ENCODE peak calls at places on chromosomes 1 and 21, in four cellular contexts. F is SK-N-SH, V is K562, M is stomach. I is an unnamed sample.

GRCh38 chr1:226121587-226122400 is 59.3 kb downstream of the H3-3A start:
- DNase-seq in V (peak; percentile 96), M (peak; percentile 72), F (peak; percentile 98), I (peak; percentile 80)

GRCh38 chr1:226814751-226815496 is 55.5 kb upstream of the PSEN2 start:
- DNase-seq in M (peak; percentile 63), V (no peak), F (no peak), I (peak; percentile 56)

GRCh38 chr1:167529829-167530474 is 11.6 kb upstream of the CD247 start:
- DNase-seq in V (no peak), F (peak; percentile 30), M (no peak), I (no peak)

GRCh38 chr1:25590096-25590824 is 26.3 kb upstream of the MAN1C1 start:
- DNase-seq in F (no peak), V (no peak), M (peak; percentile 61), I (no peak)

GRCh38 chr21:38976900-38977299 is 171.2 kb downstream of the ETS2 start:
- DNase-seq in F (no peak), V (no peak), M (no peak), I (no peak)

GRCh38 chr1:87134625-87135024 is 194.1 kb upstream of the LMO4 start:
- DNase-seq in M (no peak), F (no peak), V (no peak), I (no peak)

GRCh38 chr1:51249445-51249844 is 13.4 kb downstream of the RNF11 start:
- DNase-seq in M (no peak), F (no peak), V (no peak), I (no peak)

GRCh38 chr1:27137022-27137542 is 17.8 kb downstream of the SLC9A1 start:
- DNase-seq in V (peak; percentile 78), F (no peak), M (peak; percentile 74), I (no peak)

GRCh38 chr1:112529301-112529700 is 20.5 kb downstream of the WNT2B start:
- DNase-seq in V (no peak), M (no peak), F (no peak), I (no peak)

GRCh38 chr1:67723126-67723525 is 38.1 kb downstream of the GADD45A start:
- DNase-seq in M (no peak), V (no peak), F (no peak), I (no peak)

GRCh38 chr21:31371715-31372114 is 27.7 kb upstream of the TIAM1 start:
- DNase-seq in M (no peak), V (no peak), F (no peak), I (no peak)

GRCh38 chr1:57131701-57132394 is 166.0 kb upstream of the C8B start:
- DNase-seq in F (no peak), V (no peak), M (no peak), I (no peak)

DNA sequence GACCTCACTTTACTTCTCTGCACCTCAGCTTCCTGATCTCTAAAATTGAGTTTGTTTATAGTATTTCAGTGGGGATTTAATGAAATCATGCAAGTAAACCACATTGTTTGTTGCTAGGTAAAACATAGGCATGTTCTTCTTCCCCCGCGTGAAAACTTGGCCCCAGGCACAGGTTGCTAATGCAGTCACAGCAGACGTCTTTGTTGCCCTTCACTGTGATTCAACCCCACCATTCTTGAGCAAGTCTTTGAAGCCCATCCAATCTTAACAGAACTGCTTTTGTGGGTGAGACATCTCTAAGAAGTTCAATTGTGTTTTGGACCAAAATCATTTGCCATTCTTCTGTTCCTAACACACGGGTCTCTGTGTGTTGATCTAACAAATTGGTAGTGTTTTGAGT is 185.5 kb downstream of the ZNF281 start:
- DNase-seq in M (no peak), F (no peak), V (no peak), I (no peak)
- TF ChIP-seq EP300 in M (no peak), F (no peak), V (no peak), I (no peak)

DNA sequence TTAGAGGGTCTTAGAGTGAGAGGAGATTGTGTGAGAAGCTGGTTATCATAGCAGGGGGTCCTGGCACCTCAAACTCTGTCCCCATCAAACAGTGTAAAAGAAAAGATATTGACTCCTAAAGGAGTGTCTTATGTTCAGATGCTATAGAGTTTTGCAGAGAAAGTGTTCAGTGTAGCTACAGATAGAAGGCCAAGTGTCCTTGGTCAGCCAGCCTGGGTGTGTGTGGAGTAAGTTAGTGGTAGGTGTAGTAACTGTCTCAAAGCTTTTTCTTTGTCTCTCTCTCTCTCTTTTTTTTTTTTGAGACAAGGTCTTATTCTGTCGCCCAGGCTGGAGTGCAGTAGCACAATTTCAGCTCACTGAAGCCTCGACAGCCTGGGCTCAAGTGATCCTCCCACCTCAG is 17.2 kb downstream of the CAMTA1 start:
- DNase-seq in M (no peak), V (no peak), F (no peak), I (no peak)
- H3K4me1 ChIP-seq in M (peaks cover 75% of the 10 kb centered on the region), V (peaks cover 3% of the 10 kb centered on the region), F (peaks cover 4% of the 10 kb centered on the region), I (peaks cover 20% of the 10 kb centered on the region)

GRCh38 chr1:32744063-32744410 is 41.5 kb upstream of the SYNC start:
- DNase-seq in V (no peak), M (no peak), F (no peak), I (no peak)

GRCh38 chr1:32743380-32744062 is 41.0 kb upstream of the SYNC start:
- DNase-seq in F (no peak), M (peak; percentile 76), V (no peak), I (no peak)

GRCh38 chr1:32742132-32742947 is 39.8 kb upstream of the SYNC start:
- DNase-seq in M (peak; percentile 52), F (peak; percentile 61), V (peak; percentile 51), I (peak; percentile 67)

GRCh38 chr1:32741417-32742131 is 39.0 kb upstream of the SYNC start:
- DNase-seq in M (no peak), F (peak; percentile 88), V (peak; percentile 91), I (peak; percentile 65)

DNA sequence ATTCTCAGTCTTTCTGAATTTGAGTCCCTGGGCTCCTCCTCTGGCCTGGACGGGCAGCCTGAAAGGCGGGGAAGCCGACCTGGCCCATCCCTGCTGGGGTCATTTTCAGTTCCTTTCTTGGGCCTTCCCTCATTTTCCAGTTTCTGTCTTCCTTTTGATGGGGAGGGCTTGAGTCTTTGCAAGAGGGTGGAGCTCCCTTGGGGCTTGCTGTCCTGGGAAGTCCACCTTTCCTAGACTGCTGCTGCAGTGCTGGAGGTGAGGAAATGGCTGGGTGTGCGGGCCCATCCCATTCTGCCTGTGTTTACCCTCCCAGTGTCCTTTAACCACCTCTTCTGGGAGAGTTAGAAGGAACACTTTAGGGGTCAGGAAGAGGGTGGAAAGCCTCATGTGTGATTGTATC is 40.4 kb upstream of the SYNC start:
- DNase-seq in V (peak; percentile 34), F (no peak), M (peak; percentile 56), I (no peak)
- H3K4me3 ChIP-seq in V (no peak overlapping the region), F (peak overlapping the region; percentile 64), M (peak overlapping the region; percentile 66), I (peak overlapping the region; percentile 11)

DNA sequence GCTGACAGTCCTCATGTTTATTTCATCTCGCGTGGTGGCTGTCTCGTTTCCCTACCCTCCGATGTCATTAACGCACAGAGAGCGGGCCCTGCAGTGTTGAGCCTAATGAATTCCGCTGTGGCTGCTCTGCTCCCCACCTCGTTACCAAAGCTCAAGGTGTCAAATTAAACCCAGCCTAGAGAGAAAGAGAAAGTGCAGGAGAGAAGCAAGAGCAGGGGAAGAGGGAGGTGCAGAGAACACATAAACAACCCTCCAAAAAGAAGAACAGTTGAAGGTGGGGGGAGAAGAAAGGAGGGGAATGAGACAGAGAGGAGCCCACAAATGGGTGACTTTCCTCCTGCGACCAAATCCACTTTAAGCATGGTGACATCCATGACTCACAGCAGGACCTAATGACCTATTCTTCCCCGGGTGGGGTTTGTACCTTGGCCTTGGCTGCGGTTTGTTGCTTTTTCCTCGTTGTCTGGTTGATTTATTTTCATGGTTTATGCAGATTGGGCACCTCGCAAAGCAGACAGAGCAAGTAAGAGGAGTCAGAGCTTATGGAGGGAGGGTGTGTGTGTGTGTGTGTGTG is 92.5 kb downstream of the PBX1 start:
- DNase-seq in M (peak; percentile 38), V (no peak), F (no peak), I (peak; percentile 45)
- TF ChIP-seq EP300 in M (no peak), V (no peak), F (no peak), I (no peak)

DNA sequence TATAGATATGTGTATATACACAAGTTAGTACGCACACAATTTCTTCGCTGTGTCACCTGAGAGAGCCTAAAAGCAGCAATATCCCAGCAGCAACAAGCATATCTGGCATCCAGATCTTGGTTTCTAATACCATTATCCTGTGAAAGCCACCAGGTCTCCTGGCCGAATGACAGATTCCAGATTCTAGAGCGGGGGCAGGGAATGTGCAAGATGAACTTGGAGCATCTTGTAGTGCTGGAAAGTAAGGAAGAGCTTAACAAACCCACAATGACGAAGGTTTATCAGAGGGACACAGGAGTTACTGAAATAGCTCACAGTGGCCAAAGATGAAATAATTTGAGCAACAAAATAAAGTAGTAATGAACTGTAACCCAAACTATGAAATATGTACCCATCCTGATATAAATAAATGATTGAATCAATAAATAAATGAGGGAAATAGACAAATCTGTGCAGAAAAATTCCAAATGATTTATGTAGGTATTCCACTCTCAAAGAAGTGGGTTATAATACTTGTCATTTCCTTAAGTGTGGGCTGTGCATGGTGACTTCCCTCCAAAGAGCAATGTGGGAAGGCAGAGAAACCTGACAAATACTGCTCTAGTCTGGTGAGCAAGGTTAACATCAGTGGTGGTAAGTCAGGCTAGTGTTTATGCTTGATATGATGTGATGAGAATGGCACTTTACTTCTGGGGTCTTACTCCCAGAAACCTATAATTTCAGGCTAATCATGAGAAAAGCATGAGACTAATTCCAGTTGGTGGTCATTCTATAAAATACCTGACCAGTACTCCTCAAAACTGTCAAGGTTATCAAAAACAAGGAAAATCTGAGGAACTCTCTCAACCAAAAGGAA is 67.9 kb downstream of the LRRC8D start:
- DNase-seq in V (no peak), F (no peak), M (no peak), I (no peak)
- H3K4me1 ChIP-seq in V (peaks cover 20% of the 10 kb centered on the region), F (peaks cover 8% of the 10 kb centered on the region), M (no peaks in the 10 kb centered on the region), I (no peaks in the 10 kb centered on the region)